ENCODE peak calls at places on chromosomes 6 and 20, in eight cellular contexts. O is dorsolateral prefrontal cortex; V is neuronal stem cell; J is effector memory CD4-positive, alpha-beta T cell; N is GM23248; E is SJSA1; T is Peyer's patch; I is HepG2. Y is an unnamed sample.
A peak's percentile ranks its signal among the peaks of the same experiment; 100 is the strongest.

GRCh38 chr6:53718597-53719460 is 53.3 kb upstream of the KLHL31 start:
- DNase-seq in O (no peak), V (peak; percentile 59), J (no peak), N (peak; percentile 86), E (no peak), T (peak; percentile 75), I (peak; percentile 72), Y (peak; percentile 41)

GRCh38 chr6:92688328-92688727 is 731.0 kb downstream of the EPHA7 start:
- DNase-seq in O (no peak), V (no peak), J (no peak), N (no peak), E (no peak), T (no peak), I (no peak), Y (no peak)

GRCh38 chr6:16228709-16229665 is 9.4 kb upstream of the GMPR start:
- DNase-seq in O (no peak), V (no peak), J (no peak), N (peak; percentile 35), E (no peak), T (no peak), I (no peak), Y (no peak)

GRCh38 chr6:56940977-56941376 is 13.9 kb upstream of the BEND6 start:
- DNase-seq in O (no peak), V (no peak), J (no peak), N (no peak), E (no peak), T (no peak), I (no peak), Y (no peak)

GRCh38 chr6:168578036-168578435 is 137.1 kb downstream of the SMOC2 start:
- DNase-seq in O (no peak), V (no peak), J (no peak), N (no peak), E (no peak), T (no peak), I (no peak), Y (no peak)

GRCh38 chr20:16017656-16018055 is 555.6 kb downstream of the KIF16B start:
- DNase-seq in O (no peak), V (no peak), J (no peak), N (no peak), E (no peak), T (no peak), I (no peak), Y (no peak)

GRCh38 chr6:35833534-35833933 is 28.4 kb downstream of the LHFPL5 start:
- DNase-seq in O (no peak), V (no peak), J (no peak), N (peak; percentile 43), E (no peak), T (no peak), I (peak; percentile 24), Y (no peak)

GRCh38 chr6:24673625-24674024 is 6.7 kb downstream of the ACOT13 start:
- DNase-seq in O (no peak), V (no peak), J (no peak), N (no peak), E (no peak), T (no peak), I (no peak), Y (no peak)

GRCh38 chr6:101932704-101933103 is 539.2 kb downstream of the GRIK2 start:
- DNase-seq in O (no peak), V (no peak), J (no peak), N (no peak), E (no peak), T (no peak), I (no peak), Y (no peak)

GRCh38 chr20:2387180-2387577 is 6.5 kb downstream of the TGM6 start:
- DNase-seq in O (no peak), V (peak; percentile 35), J (no peak), N (peak; percentile 49), E (no peak), T (peak; percentile 55), I (peak; percentile 48), Y (no peak)

GRCh38 chr20:63568986-63569949 is 4.8 kb downstream of the HELZ2 start:
- DNase-seq in O (no peak), V (no peak), J (no peak), N (no peak), E (no peak), T (no peak), I (no peak), Y (no peak)

GRCh38 chr20:63273180-63273579 is 567 bp downstream of the ARFGAP1 start:
- DNase-seq in O (no peak), V (no peak), J (no peak), N (peak; percentile 39), E (no peak), T (no peak), I (no peak), Y (no peak)

GRCh38 chr20:63133481-63134091 is 82.3 kb downstream of the YTHDF1 start:
- DNase-seq in O (no peak), V (no peak), J (no peak), N (no peak), E (peak; percentile 35), T (no peak), I (no peak), Y (no peak)

GRCh38 chr20:50001784-50002311 is 19.1 kb downstream of the SNAI1 start:
- DNase-seq in O (no peak), V (no peak), J (no peak), N (no peak), E (no peak), T (no peak), I (no peak), Y (no peak)

GRCh38 chr6:27611451-27611850 is 138.5 kb upstream of the ZNF184 start:
- DNase-seq in O (no peak), V (no peak), J (no peak), N (no peak), E (no peak), T (no peak), I (no peak), Y (no peak)

GRCh38 chr6:27617046-27617687 is 144.3 kb upstream of the ZNF184 start:
- DNase-seq in O (no peak), V (no peak), J (no peak), N (peak; percentile 50), E (no peak), T (no peak), I (no peak), Y (no peak)

GRCh38 chr6:27617700-27618689 is 145.1 kb upstream of the ZNF184 start:
- DNase-seq in O (no peak), V (no peak), J (no peak), N (peak; percentile 64), E (no peak), T (no peak), I (no peak), Y (no peak)

GRCh38 chr6:27619436-27619835 is 146.5 kb upstream of the ZNF184 start:
- DNase-seq in O (no peak), V (no peak), J (no peak), N (no peak), E (no peak), T (no peak), I (no peak), Y (no peak)

GRCh38 chr6:27616313-27617045 is 143.6 kb upstream of the ZNF184 start:
- DNase-seq in O (no peak), V (no peak), J (no peak), N (no peak), E (no peak), T (no peak), I (no peak), Y (no peak)
- H3K4me3 ChIP-seq in O (peak overlapping the region; percentile 30), V (peak overlapping the region; percentile 51), J (no peak overlapping the region), N (peak overlapping the region; percentile 84), E (no peak overlapping the region), T (peak overlapping the region; percentile 35), I (peak overlapping the region; percentile 64), Y (peak overlapping the region; percentile 59)

GRCh38 chr6:41605649-41606048 is 32.6 kb upstream of the MDFI start:
- DNase-seq in O (no peak), V (no peak), J (no peak), N (no peak), E (no peak), T (no peak), I (no peak), Y (no peak)
- H3K27me3 ChIP-seq in O (no peaks in the 10 kb centered on the region), V (no peaks in the 10 kb centered on the region), J (no peaks in the 10 kb centered on the region), N (no peaks in the 10 kb centered on the region), E (no peaks in the 10 kb centered on the region), T (no peaks in the 10 kb centered on the region), I (peaks cover 5% of the 10 kb centered on the region), Y (no peaks in the 10 kb centered on the region)

GRCh38 chr20:57432480-57432873 is 41.3 kb downstream of the RBM38 start:
- DNase-seq in O (no peak), V (no peak), J (no peak), N (no peak), E (no peak), T (no peak), I (no peak), Y (no peak)
- H3K4me3 ChIP-seq in O (no peak overlapping the region), V (no peak overlapping the region), J (peak overlapping the region; percentile 9), N (no peak overlapping the region), E (no peak overlapping the region), T (no peak overlapping the region), I (no peak overlapping the region), Y (no peak overlapping the region)

DNA sequence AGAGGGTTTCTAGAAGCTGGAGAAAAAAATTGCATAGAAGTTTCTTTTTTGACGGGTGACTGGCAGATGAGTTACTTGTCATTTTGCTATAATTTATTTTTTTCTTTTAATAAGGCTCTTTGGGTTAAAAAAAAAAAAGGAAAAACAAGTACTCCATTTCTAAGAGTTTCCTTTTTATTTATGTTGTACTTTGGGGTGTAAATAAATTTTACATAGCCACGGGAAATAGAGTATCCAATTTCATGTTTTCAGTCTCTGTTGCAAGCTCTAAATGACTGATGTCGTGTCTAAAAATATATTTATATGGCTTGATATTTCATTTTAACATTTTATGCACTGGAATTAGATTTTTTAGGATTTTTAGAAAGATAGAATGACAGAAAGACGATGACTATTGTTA is 3.3 kb downstream of the EYA4 start:
- DNase-seq in O (no peak), V (no peak), J (no peak), N (no peak), E (no peak), T (no peak), I (no peak), Y (no peak)
- H3K27me3 ChIP-seq in O (peaks cover 69% of the 10 kb centered on the region), V (no peaks in the 10 kb centered on the region), J (peaks cover 20% of the 10 kb centered on the region), N (peaks cover 66% of the 10 kb centered on the region), E (peaks cover 47% of the 10 kb centered on the region), T (peaks cover 43% of the 10 kb centered on the region), I (peaks cover 8% of the 10 kb centered on the region), Y (peaks cover 5% of the 10 kb centered on the region)

GRCh38 chr6:41636803-41637178 is 1.5 kb upstream of the MDFI start:
- DNase-seq in O (no peak), V (no peak), J (no peak), N (no peak), E (no peak), T (peak; percentile 70), I (no peak), Y (no peak)
- H3K4me3 ChIP-seq in O (no peak overlapping the region), V (no peak overlapping the region), J (no peak overlapping the region), N (no peak overlapping the region), E (no peak overlapping the region), T (peak overlapping the region; percentile 51), I (no peak overlapping the region), Y (no peak overlapping the region)

Y was measured in GM06990.